ENCODE peak calls at places on chromosome 18, in five cellular contexts. D, H, F, B and S are unnamed samples.

GRCh38 chr18:51137891-51138290 is 59.6 kb downstream of the MEX3C start:
- DNase-seq in D (no peak), H (no peak), F (no peak), B (no peak), S (no peak)

GRCh38 chr18:59646228-59646945 is 50.8 kb downstream of the CCBE1 start:
- DNase-seq in D (peak; percentile 31), H (no peak), F (no peak), B (no peak), S (no peak)

GRCh38 chr18:3453540-3454364 is 3.8 kb downstream of the TGIF1 start:
- DNase-seq in D (peak; percentile 99), H (peak; percentile 62), F (peak; percentile 99), B (no peak), S (peak; percentile 98)

GRCh38 chr18:7523772-7524171 is 43.3 kb upstream of the PTPRM start:
- DNase-seq in D (no peak), H (no peak), F (no peak), B (no peak), S (no peak)

GRCh38 chr18:908631-909621 is 4.3 kb downstream of the ADCYAP1 start:
- DNase-seq in D (no peak), H (no peak), F (no peak), B (no peak), S (no peak)

GRCh38 chr18:35695803-35696202 is 114.3 kb downstream of the GALNT1 start:
- DNase-seq in D (no peak), H (no peak), F (no peak), B (peak; percentile 83), S (no peak)

GRCh38 chr18:77342736-77343135 is 93.1 kb downstream of the GALR1 start:
- DNase-seq in D (no peak), H (no peak), F (no peak), B (no peak), S (no peak)

GRCh38 chr18:67417864-67418523 is 98.5 kb downstream of the DSEL start:
- DNase-seq in D (peak; percentile 66), H (peak; percentile 10), F (peak; percentile 54), B (no peak), S (peak; percentile 30)

GRCh38 chr18:50458796-50459195 is 84.0 kb downstream of the SKA1 start:
- DNase-seq in D (no peak), H (no peak), F (no peak), B (no peak), S (no peak)

GRCh38 chr18:154151-154550 is 4.2 kb upstream of the USP14 start:
- DNase-seq in D (peak; percentile 37), H (no peak), F (no peak), B (no peak), S (no peak)

GRCh38 chr18:37529296-37529695 is 36.3 kb downstream of the CELF4 start:
- DNase-seq in D (no peak), H (no peak), F (no peak), B (no peak), S (no peak)

GRCh38 chr18:55672574-55673361 is 84.8 kb upstream of the TCF4 start:
- DNase-seq in D (no peak), H (no peak), F (no peak), B (no peak), S (no peak)

GRCh38 chr18:49174478-49174877 is 223.7 kb upstream of the SMAD7 start:
- DNase-seq in D (peak; percentile 85), H (no peak), F (peak; percentile 54), B (no peak), S (peak; percentile 69)

GRCh38 chr18:56112013-56112749 is 524.2 kb upstream of the TCF4 start:
- DNase-seq in D (peak; percentile 18), H (no peak), F (no peak), B (no peak), S (peak; percentile 26)

GRCh38 chr18:72375628-72376027 is 168.5 kb downstream of the CBLN2 start:
- DNase-seq in D (peak; percentile 2), H (no peak), F (peak; percentile 76), B (no peak), S (no peak)

GRCh38 chr18:12347895-12348294 is 29.1 kb downstream of the AFG3L2 start:
- DNase-seq in D (no peak), H (no peak), F (no peak), B (no peak), S (no peak)

GRCh38 chr18:34494359-34494696 is 215.8 kb upstream of the DTNA start:
- DNase-seq in D (no peak), H (no peak), F (no peak), B (peak; percentile 40), S (no peak)

GRCh38 chr18:13566941-13567762 is 159.2 kb downstream of the FAM210A start:
- DNase-seq in D (peak; percentile 12), H (no peak), F (peak; percentile 20), B (peak; percentile 74), S (no peak)

GRCh38 chr18:58484989-58485962 is 143.6 kb downstream of the ALPK2 start:
- DNase-seq in D (no peak), H (no peak), F (peak; percentile 18), B (no peak), S (no peak)

GRCh38 chr18:53991202-53991601 is 233.3 kb downstream of the MBD2 start:
- DNase-seq in D (peak; percentile 0), H (no peak), F (peak; percentile 81), B (no peak), S (no peak)

GRCh38 chr18:38237796-38238195 is 672.2 kb upstream of the CELF4 start:
- DNase-seq in D (no peak), H (no peak), F (no peak), B (no peak), S (no peak)

GRCh38 chr18:20960735-20961134 is 150.9 kb downstream of the ROCK1 start:
- DNase-seq in D (no peak), H (no peak), F (no peak), B (no peak), S (no peak)

GRCh38 chr18:79399275-79400081 is 3.7 kb downstream of the NFATC1 start:
- DNase-seq in D (no peak), H (no peak), F (no peak), B (no peak), S (no peak)

GRCh38 chr18:65206551-65207260 is 544.1 kb upstream of the CDH7 start:
- DNase-seq in D (no peak), H (no peak), F (no peak), B (no peak), S (no peak)

GRCh38 chr18:886076-886475 is 18.6 kb upstream of the ADCYAP1 start:
- DNase-seq in D (no peak), H (no peak), F (no peak), B (no peak), S (no peak)

GRCh38 chr18:48376406-48376805 is 32.8 kb downstream of the ZBTB7C start:
- DNase-seq in D (no peak), H (no peak), F (no peak), B (no peak), S (no peak)

GRCh38 chr18:36622610-36623009 is 206.2 kb downstream of the TPGS2 start:
- DNase-seq in D (no peak), H (no peak), F (no peak), B (no peak), S (no peak)

GRCh38 chr18:2971741-2972552 is 41.0 kb downstream of the LPIN2 start:
- DNase-seq in D (no peak), H (no peak), F (peak; percentile 43), B (no peak), S (no peak)

GRCh38 chr18:2240311-2240705 is 331.0 kb downstream of the METTL4 start:
- DNase-seq in D (peak; percentile 46), H (no peak), F (no peak), B (no peak), S (no peak)

GRCh38 chr18:9160014-9160413 is 23.4 kb downstream of the ANKRD12 start:
- DNase-seq in D (no peak), H (no peak), F (no peak), B (no peak), S (no peak)

GRCh38 chr18:9700261-9700796 is 7.8 kb upstream of the RAB31 start:
- DNase-seq in D (peak; percentile 45), H (no peak), F (no peak), B (no peak), S (no peak)

GRCh38 chr18:13435596-13436333 is 217.2 kb downstream of the LDLRAD4 start:
- DNase-seq in D (peak; percentile 2), H (no peak), F (peak; percentile 70), B (no peak), S (peak; percentile 25)

GRCh38 chr18:28438381-28438780 is 261.5 kb upstream of the CDH2 start:
- DNase-seq in D (no peak), H (no peak), F (no peak), B (no peak), S (no peak)

GRCh38 chr18:28439870-28440269 is 262.9 kb upstream of the CDH2 start:
- DNase-seq in D (no peak), H (no peak), F (no peak), B (no peak), S (no peak)
- TF ChIP-seq CTCF in D (no peak), H (no peak), F (no peak), B (no peak), S (no peak)

GRCh38 chr18:46829947-46830346 is 73.1 kb upstream of the ST8SIA5 start:
- DNase-seq in D (no peak), H (no peak), F (no peak), B (no peak), S (no peak)
- TF ChIP-seq CTCF in D (no peak), H (no peak), F (no peak), B (no peak), S (no peak)

GRCh38 chr18:32019251-32019943 is 772 bp downstream of the RNF125 start:
- DNase-seq in D (peak; percentile 34), H (peak; percentile 23), F (peak; percentile 30), B (peak; percentile 41), S (no peak)

GRCh38 chr18:32021756-32022564 is 3.3 kb downstream of the RNF125 start:
- DNase-seq in D (no peak), H (no peak), F (no peak), B (no peak), S (no peak)

GRCh38 chr18:32018331-32019250 is at the start of gene RNF125:
- DNase-seq in D (peak; percentile 80), H (peak; percentile 52), F (peak; percentile 85), B (peak; percentile 57), S (peak; percentile 36)
- TF ChIP-seq CTCF in D (no peak), H (no peak), F (no peak), B (no peak), S (no peak)

GRCh38 chr18:44803019-44803650 is 122.4 kb downstream of the SETBP1 start:
- DNase-seq in D (peak; percentile 93), H (peak; percentile 41), F (peak; percentile 80), B (no peak), S (no peak)

GRCh38 chr18:44804033-44804432 is 123.3 kb downstream of the SETBP1 start:
- DNase-seq in D (peak; percentile 41), H (no peak), F (no peak), B (no peak), S (no peak)

GRCh38 chr18:44805176-44805575 is 124.5 kb downstream of the SETBP1 start:
- DNase-seq in D (no peak), H (no peak), F (no peak), B (no peak), S (no peak)

GRCh38 chr18:44807766-44808165 is 127.1 kb downstream of the SETBP1 start:
- DNase-seq in D (no peak), H (no peak), F (no peak), B (no peak), S (no peak)

DNA sequence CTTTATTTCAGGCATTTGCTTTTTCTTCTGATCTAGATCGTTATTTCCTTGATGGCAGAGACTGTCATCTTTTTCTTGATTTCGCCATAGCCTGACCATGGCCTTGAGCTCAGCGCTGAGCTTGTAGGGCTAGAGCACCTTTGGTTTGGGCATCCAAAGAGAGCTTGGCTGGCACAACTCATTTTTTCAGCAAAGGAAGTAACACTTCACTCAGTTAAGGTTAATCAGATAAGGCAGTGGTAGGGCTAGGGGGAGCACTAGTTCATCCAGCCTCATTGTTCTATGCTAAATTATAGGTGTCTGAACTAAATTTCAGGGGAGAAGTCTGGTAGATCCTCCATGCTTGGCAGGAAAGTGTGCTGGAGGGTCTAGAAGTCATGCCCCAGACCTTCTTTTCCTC is 125.0 kb downstream of the SETBP1 start:
- DNase-seq in D (no peak), H (no peak), F (no peak), B (no peak), S (no peak)
- TF ChIP-seq CTCF in D (no peak), H (no peak), F (no peak), B (no peak), S (no peak)